ENCODE peak calls at places on chromosomes 11 and 22, in ten cellular contexts. One of them, this sample, is unnamed.

GRCh38 chr11:74783241-74783871 is 34.7 kb downstream of the RNF169 start:
- DNase-seq in NCI-H1092: no peak
- DNase-seq in activated T-cell treated with anti-CD3 and anti-CD28 coated beads for 1 hour: no peak
- DNase-seq in hepatic stellate cell: peak
- DNase-seq in HS-5: peak
- DNase-seq in foreskin fibroblast: peak
- DNase-seq in ACHN: peak
- DNase-seq in naive thymus-derived CD4-positive, alpha-beta T cell: peak
- DNase-seq in Caco-2: no peak
- DNase-seq in lung microvascular endothelial cell: peak
- DNase-seq in this sample: peak

GRCh38 chr11:14067686-14068085 is 105.2 kb downstream of the SPON1 start:
- DNase-seq in lung microvascular endothelial cell: peak
- DNase-seq in naive thymus-derived CD4-positive, alpha-beta T cell: no peak
- DNase-seq in NCI-H1092: no peak
- DNase-seq in hepatic stellate cell: no peak
- DNase-seq in ACHN: no peak
- DNase-seq in activated T-cell treated with anti-CD3 and anti-CD28 coated beads for 1 hour: no peak
- DNase-seq in HS-5: no peak
- DNase-seq in Caco-2: no peak
- DNase-seq in foreskin fibroblast: no peak
- DNase-seq in this sample: no peak

GRCh38 chr11:2389344-2390026 is 11.1 kb upstream of the TSSC4 start:
- DNase-seq in activated T-cell treated with anti-CD3 and anti-CD28 coated beads for 1 hour: no peak
- DNase-seq in NCI-H1092: no peak
- DNase-seq in foreskin fibroblast: no peak
- DNase-seq in HS-5: no peak
- DNase-seq in naive thymus-derived CD4-positive, alpha-beta T cell: no peak
- DNase-seq in Caco-2: no peak
- DNase-seq in hepatic stellate cell: no peak
- DNase-seq in ACHN: no peak
- DNase-seq in lung microvascular endothelial cell: no peak
- DNase-seq in this sample: no peak

GRCh38 chr22:17087176-17088131 is 2.7 kb downstream of the IL17RA start:
- DNase-seq in foreskin fibroblast: no peak
- DNase-seq in lung microvascular endothelial cell: no peak
- DNase-seq in HS-5: no peak
- DNase-seq in ACHN: no peak
- DNase-seq in NCI-H1092: no peak
- DNase-seq in Caco-2: no peak
- DNase-seq in hepatic stellate cell: no peak
- DNase-seq in naive thymus-derived CD4-positive, alpha-beta T cell: peak
- DNase-seq in activated T-cell treated with anti-CD3 and anti-CD28 coated beads for 1 hour: no peak
- DNase-seq in this sample: peak

GRCh38 chr11:114821626-114822025 is 143.3 kb downstream of the NXPE2 start:
- DNase-seq in hepatic stellate cell: no peak
- DNase-seq in naive thymus-derived CD4-positive, alpha-beta T cell: no peak
- DNase-seq in Caco-2: no peak
- DNase-seq in NCI-H1092: no peak
- DNase-seq in lung microvascular endothelial cell: no peak
- DNase-seq in foreskin fibroblast: no peak
- DNase-seq in ACHN: no peak
- DNase-seq in HS-5: no peak
- DNase-seq in activated T-cell treated with anti-CD3 and anti-CD28 coated beads for 1 hour: no peak
- DNase-seq in this sample: no peak

GRCh38 chr11:86291466-86292262 is 10.4 kb upstream of the HIKESHI start:
- DNase-seq in NCI-H1092: peak
- DNase-seq in Caco-2: peak
- DNase-seq in lung microvascular endothelial cell: peak
- DNase-seq in activated T-cell treated with anti-CD3 and anti-CD28 coated beads for 1 hour: peak
- DNase-seq in ACHN: peak
- DNase-seq in hepatic stellate cell: peak
- DNase-seq in foreskin fibroblast: peak
- DNase-seq in naive thymus-derived CD4-positive, alpha-beta T cell: peak
- DNase-seq in HS-5: no peak
- DNase-seq in this sample: peak

GRCh38 chr11:67285541-67286498 is 3.3 kb upstream of the ANKRD13D start:
- DNase-seq in foreskin fibroblast: no peak
- DNase-seq in hepatic stellate cell: no peak
- DNase-seq in naive thymus-derived CD4-positive, alpha-beta T cell: peak
- DNase-seq in lung microvascular endothelial cell: no peak
- DNase-seq in activated T-cell treated with anti-CD3 and anti-CD28 coated beads for 1 hour: no peak
- DNase-seq in NCI-H1092: no peak
- DNase-seq in ACHN: no peak
- DNase-seq in Caco-2: no peak
- DNase-seq in HS-5: no peak
- DNase-seq in this sample: no peak

GRCh38 chr11:64970731-64971151 is 1.2 kb downstream of the MAJIN start:
- DNase-seq in lung microvascular endothelial cell: peak
- DNase-seq in Caco-2: no peak
- DNase-seq in foreskin fibroblast: no peak
- DNase-seq in HS-5: no peak
- DNase-seq in naive thymus-derived CD4-positive, alpha-beta T cell: peak
- DNase-seq in hepatic stellate cell: no peak
- DNase-seq in activated T-cell treated with anti-CD3 and anti-CD28 coated beads for 1 hour: no peak
- DNase-seq in NCI-H1092: no peak
- DNase-seq in ACHN: no peak
- DNase-seq in this sample: no peak

GRCh38 chr11:819129-819931 is 616 bp downstream of the PNPLA2 start:
- DNase-seq in NCI-H1092: peak
- DNase-seq in naive thymus-derived CD4-positive, alpha-beta T cell: peak
- DNase-seq in foreskin fibroblast: peak
- DNase-seq in activated T-cell treated with anti-CD3 and anti-CD28 coated beads for 1 hour: peak
- DNase-seq in Caco-2: peak
- DNase-seq in HS-5: no peak
- DNase-seq in hepatic stellate cell: peak
- DNase-seq in ACHN: peak
- DNase-seq in lung microvascular endothelial cell: peak
- DNase-seq in this sample: peak

GRCh38 chr11:120207517-120207916 is 3.3 kb upstream of the OAF start:
- DNase-seq in hepatic stellate cell: no peak
- DNase-seq in foreskin fibroblast: no peak
- DNase-seq in naive thymus-derived CD4-positive, alpha-beta T cell: no peak
- DNase-seq in NCI-H1092: no peak
- DNase-seq in ACHN: no peak
- DNase-seq in lung microvascular endothelial cell: no peak
- DNase-seq in Caco-2: no peak
- DNase-seq in HS-5: no peak
- DNase-seq in activated T-cell treated with anti-CD3 and anti-CD28 coated beads for 1 hour: no peak
- DNase-seq in this sample: no peak

GRCh38 chr11:69919659-69920499 is 100.7 kb upstream of the FGF3 start:
- DNase-seq in hepatic stellate cell: no peak
- DNase-seq in activated T-cell treated with anti-CD3 and anti-CD28 coated beads for 1 hour: no peak
- DNase-seq in naive thymus-derived CD4-positive, alpha-beta T cell: no peak
- DNase-seq in Caco-2: no peak
- DNase-seq in HS-5: no peak
- DNase-seq in foreskin fibroblast: no peak
- DNase-seq in ACHN: no peak
- DNase-seq in lung microvascular endothelial cell: no peak
- DNase-seq in NCI-H1092: no peak
- DNase-seq in this sample: no peak

GRCh38 chr22:49769691-49770315 is 57.9 kb downstream of the BRD1 start:
- DNase-seq in hepatic stellate cell: no peak
- DNase-seq in lung microvascular endothelial cell: no peak
- DNase-seq in NCI-H1092: no peak
- DNase-seq in foreskin fibroblast: no peak
- DNase-seq in HS-5: no peak
- DNase-seq in activated T-cell treated with anti-CD3 and anti-CD28 coated beads for 1 hour: no peak
- DNase-seq in Caco-2: no peak
- DNase-seq in ACHN: no peak
- DNase-seq in naive thymus-derived CD4-positive, alpha-beta T cell: no peak
- DNase-seq in this sample: no peak

GRCh38 chr22:27991586-27992293 is 72.7 kb upstream of the PITPNB start:
- DNase-seq in NCI-H1092: no peak
- DNase-seq in naive thymus-derived CD4-positive, alpha-beta T cell: no peak
- DNase-seq in Caco-2: no peak
- DNase-seq in ACHN: no peak
- DNase-seq in foreskin fibroblast: no peak
- DNase-seq in activated T-cell treated with anti-CD3 and anti-CD28 coated beads for 1 hour: no peak
- DNase-seq in HS-5: no peak
- DNase-seq in hepatic stellate cell: no peak
- DNase-seq in lung microvascular endothelial cell: no peak
- DNase-seq in this sample: no peak

GRCh38 chr22:49351761-49352221 is 475.9 kb downstream of the BRD1 start:
- DNase-seq in naive thymus-derived CD4-positive, alpha-beta T cell: no peak
- DNase-seq in NCI-H1092: no peak
- DNase-seq in lung microvascular endothelial cell: no peak
- DNase-seq in ACHN: no peak
- DNase-seq in HS-5: no peak
- DNase-seq in Caco-2: no peak
- DNase-seq in foreskin fibroblast: no peak
- DNase-seq in hepatic stellate cell: no peak
- DNase-seq in activated T-cell treated with anti-CD3 and anti-CD28 coated beads for 1 hour: no peak
- DNase-seq in this sample: no peak

GRCh38 chr22:26658161-26658560 is 773 bp downstream of the MIAT start:
- DNase-seq in hepatic stellate cell: no peak
- DNase-seq in Caco-2: no peak
- DNase-seq in ACHN: no peak
- DNase-seq in NCI-H1092: no peak
- DNase-seq in HS-5: no peak
- DNase-seq in foreskin fibroblast: no peak
- DNase-seq in naive thymus-derived CD4-positive, alpha-beta T cell: no peak
- DNase-seq in activated T-cell treated with anti-CD3 and anti-CD28 coated beads for 1 hour: no peak
- DNase-seq in lung microvascular endothelial cell: no peak
- DNase-seq in this sample: no peak